ENCODE peak calls at places on chromosome 5, in eight cellular contexts. One of them, this sample, is unnamed.

GRCh38 chr5:77924081-77924480 is 147.9 kb upstream of the TBCA start:
- DNase-seq in hepatocyte: no peak
- DNase-seq in mammary epithelial cell: peak; percentile 81
- DNase-seq in fibroblast of lung: no peak
- DNase-seq in trophoblast cell: peak; percentile 1
- DNase-seq in mesendoderm: peak; percentile 42
- DNase-seq in PC-9: no peak
- DNase-seq in Karpas-422: no peak
- DNase-seq in this sample: peak; percentile 11

GRCh38 chr5:95591490-95591901 is 28.4 kb upstream of the GPR150 start:
- DNase-seq in hepatocyte: no peak
- DNase-seq in mesendoderm: no peak
- DNase-seq in PC-9: peak; percentile 34
- DNase-seq in mammary epithelial cell: peak; percentile 94
- DNase-seq in trophoblast cell: no peak
- DNase-seq in Karpas-422: no peak
- DNase-seq in fibroblast of lung: peak; percentile 82
- DNase-seq in this sample: peak; percentile 48

GRCh38 chr5:156835905-156836304 is 14.2 kb upstream of the PPP1R2B start:
- DNase-seq in Karpas-422: peak; percentile 42
- DNase-seq in mesendoderm: peak; percentile 78
- DNase-seq in hepatocyte: no peak
- DNase-seq in fibroblast of lung: no peak
- DNase-seq in mammary epithelial cell: no peak
- DNase-seq in trophoblast cell: no peak
- DNase-seq in PC-9: no peak
- DNase-seq in this sample: no peak

GRCh38 chr5:79840085-79840990 is 150.7 kb downstream of the CMYA5 start:
- DNase-seq in Karpas-422: peak; percentile 48
- DNase-seq in mammary epithelial cell: no peak
- DNase-seq in hepatocyte: no peak
- DNase-seq in mesendoderm: no peak
- DNase-seq in trophoblast cell: no peak
- DNase-seq in fibroblast of lung: peak; percentile 22
- DNase-seq in PC-9: no peak
- DNase-seq in this sample: no peak

GRCh38 chr5:167050568-167051214 is 1240.8 kb upstream of the WWC1 start:
- DNase-seq in fibroblast of lung: peak; percentile 8
- DNase-seq in PC-9: no peak
- DNase-seq in trophoblast cell: no peak
- DNase-seq in mesendoderm: peak; percentile 50
- DNase-seq in mammary epithelial cell: no peak
- DNase-seq in Karpas-422: no peak
- DNase-seq in hepatocyte: no peak
- DNase-seq in this sample: no peak

GRCh38 chr5:122263352-122264030 is 48.5 kb upstream of the SNCAIP start:
- DNase-seq in trophoblast cell: no peak
- DNase-seq in mammary epithelial cell: no peak
- DNase-seq in mesendoderm: no peak
- DNase-seq in Karpas-422: no peak
- DNase-seq in PC-9: no peak
- DNase-seq in fibroblast of lung: peak; percentile 68
- DNase-seq in hepatocyte: no peak
- DNase-seq in this sample: no peak

GRCh38 chr5:38077652-38078051 is 180.7 kb upstream of the EGFLAM start:
- DNase-seq in fibroblast of lung: no peak
- DNase-seq in mesendoderm: no peak
- DNase-seq in mammary epithelial cell: no peak
- DNase-seq in hepatocyte: peak; percentile 18
- DNase-seq in trophoblast cell: no peak
- DNase-seq in Karpas-422: no peak
- DNase-seq in PC-9: no peak
- DNase-seq in this sample: no peak

GRCh38 chr5:111295649-111296048 is 71.5 kb downstream of the CAMK4 start:
- DNase-seq in PC-9: no peak
- DNase-seq in mesendoderm: no peak
- DNase-seq in mammary epithelial cell: no peak
- DNase-seq in hepatocyte: no peak
- DNase-seq in fibroblast of lung: no peak
- DNase-seq in Karpas-422: no peak
- DNase-seq in trophoblast cell: no peak
- DNase-seq in this sample: no peak

GRCh38 chr5:177327539-177328522 is 16.1 kb upstream of the MXD3 start:
- DNase-seq in fibroblast of lung: peak; percentile 80
- DNase-seq in Karpas-422: no peak
- DNase-seq in mesendoderm: no peak
- DNase-seq in PC-9: no peak
- DNase-seq in hepatocyte: no peak
- DNase-seq in trophoblast cell: no peak
- DNase-seq in mammary epithelial cell: peak; percentile 72
- DNase-seq in this sample: no peak

GRCh38 chr5:37208883-37209808 is 40.0 kb downstream of the CPLANE1 start:
- DNase-seq in PC-9: no peak
- DNase-seq in hepatocyte: no peak
- DNase-seq in fibroblast of lung: peak; percentile 29
- DNase-seq in mammary epithelial cell: no peak
- DNase-seq in trophoblast cell: no peak
- DNase-seq in mesendoderm: no peak
- DNase-seq in Karpas-422: no peak
- DNase-seq in this sample: no peak

GRCh38 chr5:16497546-16497945 is 31.9 kb upstream of the ZNF622 start:
- DNase-seq in hepatocyte: no peak
- DNase-seq in PC-9: peak; percentile 29
- DNase-seq in mammary epithelial cell: no peak
- DNase-seq in Karpas-422: no peak
- DNase-seq in fibroblast of lung: no peak
- DNase-seq in trophoblast cell: no peak
- DNase-seq in mesendoderm: no peak
- DNase-seq in this sample: no peak

GRCh38 chr5:156527611-156528010 is 200.6 kb downstream of the SGCD start:
- DNase-seq in mesendoderm: no peak
- DNase-seq in fibroblast of lung: no peak
- DNase-seq in PC-9: no peak
- DNase-seq in trophoblast cell: no peak
- DNase-seq in hepatocyte: no peak
- DNase-seq in mammary epithelial cell: no peak
- DNase-seq in Karpas-422: no peak
- DNase-seq in this sample: no peak

GRCh38 chr5:56123531-56124243 is 109.4 kb downstream of the ANKRD55 start:
- DNase-seq in fibroblast of lung: peak; percentile 100
- DNase-seq in mammary epithelial cell: peak; percentile 78
- DNase-seq in trophoblast cell: peak; percentile 80
- DNase-seq in Karpas-422: no peak
- DNase-seq in mesendoderm: peak; percentile 98
- DNase-seq in hepatocyte: peak; percentile 89
- DNase-seq in PC-9: peak; percentile 96
- DNase-seq in this sample: peak; percentile 40

GRCh38 chr5:66113160-66113559 is 30.9 kb upstream of the SREK1 start:
- DNase-seq in trophoblast cell: peak; percentile 87
- DNase-seq in mesendoderm: no peak
- DNase-seq in PC-9: peak; percentile 64
- DNase-seq in fibroblast of lung: peak; percentile 49
- DNase-seq in hepatocyte: no peak
- DNase-seq in Karpas-422: no peak
- DNase-seq in mammary epithelial cell: peak; percentile 68
- DNase-seq in this sample: no peak

GRCh38 chr5:165723931-165724330 is 2218.5 kb downstream of the MAT2B start:
- DNase-seq in Karpas-422: no peak
- DNase-seq in fibroblast of lung: no peak
- DNase-seq in hepatocyte: no peak
- DNase-seq in mammary epithelial cell: no peak
- DNase-seq in PC-9: no peak
- DNase-seq in mesendoderm: no peak
- DNase-seq in trophoblast cell: no peak
- DNase-seq in this sample: no peak

GRCh38 chr5:1874348-1874747 is 8.4 kb downstream of the IRX4 start:
- DNase-seq in trophoblast cell: no peak
- DNase-seq in hepatocyte: no peak
- DNase-seq in mammary epithelial cell: no peak
- DNase-seq in Karpas-422: peak; percentile 55
- DNase-seq in PC-9: no peak
- DNase-seq in mesendoderm: no peak
- DNase-seq in fibroblast of lung: no peak
- DNase-seq in this sample: no peak

GRCh38 chr5:80255425-80255751 is 460 bp downstream of the SERINC5 start:
- DNase-seq in fibroblast of lung: peak; percentile 68
- DNase-seq in mammary epithelial cell: peak; percentile 71
- DNase-seq in mesendoderm: peak; percentile 63
- DNase-seq in Karpas-422: peak; percentile 51
- DNase-seq in hepatocyte: peak; percentile 78
- DNase-seq in PC-9: peak; percentile 56
- DNase-seq in trophoblast cell: peak; percentile 40
- DNase-seq in this sample: no peak

GRCh38 chr5:16304846-16305245 is 125.3 kb upstream of the MARCHF11 start:
- DNase-seq in Karpas-422: no peak
- DNase-seq in hepatocyte: no peak
- DNase-seq in mammary epithelial cell: peak; percentile 2
- DNase-seq in mesendoderm: no peak
- DNase-seq in trophoblast cell: no peak
- DNase-seq in PC-9: no peak
- DNase-seq in fibroblast of lung: peak; percentile 17
- DNase-seq in this sample: no peak

GRCh38 chr5:137753227-137753985 is 757 bp downstream of the HNRNPA0 start:
- DNase-seq in Karpas-422: peak; percentile 67
- DNase-seq in mammary epithelial cell: no peak
- DNase-seq in mesendoderm: no peak
- DNase-seq in PC-9: no peak
- DNase-seq in hepatocyte: peak; percentile 37
- DNase-seq in trophoblast cell: peak; percentile 29
- DNase-seq in fibroblast of lung: no peak
- DNase-seq in this sample: no peak
- H3K79me2 ChIP-seq in Karpas-422: peaks cover 27% of the 10 kb centered on the region
- H3K79me2 ChIP-seq in mammary epithelial cell: peaks cover 54% of the 10 kb centered on the region
- H3K79me2 ChIP-seq in mesendoderm: peaks cover 38% of the 10 kb centered on the region
- H3K79me2 ChIP-seq in PC-9: peaks cover 58% of the 10 kb centered on the region
- H3K79me2 ChIP-seq in hepatocyte: peaks cover 55% of the 10 kb centered on the region
- H3K79me2 ChIP-seq in trophoblast cell: peaks cover 18% of the 10 kb centered on the region
- H3K79me2 ChIP-seq in fibroblast of lung: peaks cover 39% of the 10 kb centered on the region
- H3K79me2 ChIP-seq in this sample: peaks cover 41% of the 10 kb centered on the region

GRCh38 chr5:131630963-131631350 is 4.1 kb downstream of the RAPGEF6 start:
- DNase-seq in mesendoderm: no peak
- DNase-seq in PC-9: no peak
- DNase-seq in Karpas-422: no peak
- DNase-seq in mammary epithelial cell: peak; percentile 12
- DNase-seq in hepatocyte: no peak
- DNase-seq in fibroblast of lung: no peak
- DNase-seq in trophoblast cell: no peak
- DNase-seq in this sample: no peak

GRCh38 chr5:131633830-131634229 is 1.2 kb downstream of the RAPGEF6 start:
- DNase-seq in Karpas-422: peak; percentile 83
- DNase-seq in PC-9: no peak
- DNase-seq in trophoblast cell: no peak
- DNase-seq in hepatocyte: no peak
- DNase-seq in mammary epithelial cell: no peak
- DNase-seq in mesendoderm: no peak
- DNase-seq in fibroblast of lung: no peak
- DNase-seq in this sample: no peak

GRCh38 chr5:131630208-131630962 is 4.6 kb downstream of the RAPGEF6 start:
- DNase-seq in hepatocyte: no peak
- DNase-seq in fibroblast of lung: no peak
- DNase-seq in mammary epithelial cell: peak; percentile 64
- DNase-seq in Karpas-422: no peak
- DNase-seq in mesendoderm: no peak
- DNase-seq in trophoblast cell: no peak
- DNase-seq in PC-9: no peak
- DNase-seq in this sample: no peak

GRCh38 chr5:131627466-131627865 is 7.6 kb downstream of the RAPGEF6 start:
- DNase-seq in mammary epithelial cell: no peak
- DNase-seq in trophoblast cell: no peak
- DNase-seq in PC-9: no peak
- DNase-seq in Karpas-422: no peak
- DNase-seq in fibroblast of lung: peak; percentile 17
- DNase-seq in hepatocyte: no peak
- DNase-seq in mesendoderm: no peak
- DNase-seq in this sample: no peak

DNA sequence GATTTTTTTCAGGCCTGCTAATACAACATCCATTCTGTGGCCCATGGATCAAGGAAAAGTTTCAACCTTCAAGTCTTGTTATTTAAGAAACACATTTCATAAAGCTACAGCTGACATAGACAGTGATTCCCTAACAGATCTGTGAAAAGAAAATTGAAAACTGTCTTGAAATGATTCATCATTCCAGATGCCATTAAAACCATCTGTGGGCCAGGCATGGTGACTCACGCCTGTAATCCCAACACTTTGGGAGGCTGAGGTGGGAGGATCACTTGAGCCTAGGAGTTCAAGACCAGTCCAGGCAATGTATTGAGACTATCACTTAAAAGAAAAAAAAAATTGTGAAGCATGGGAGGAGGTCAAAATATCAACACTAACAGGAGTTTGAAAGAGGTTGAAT is 6.0 kb downstream of the RAPGEF6 start:
- DNase-seq in hepatocyte: no peak
- DNase-seq in fibroblast of lung: peak; percentile 47
- DNase-seq in mammary epithelial cell: peak; percentile 64
- DNase-seq in mesendoderm: no peak
- DNase-seq in PC-9: no peak
- DNase-seq in Karpas-422: no peak
- DNase-seq in trophoblast cell: no peak
- DNase-seq in this sample: no peak
- H3K79me2 ChIP-seq in hepatocyte: peaks cover 97% of the 10 kb centered on the region
- H3K79me2 ChIP-seq in fibroblast of lung: peaks cover 91% of the 10 kb centered on the region
- H3K79me2 ChIP-seq in mammary epithelial cell: peaks cover 99% of the 10 kb centered on the region
- H3K79me2 ChIP-seq in mesendoderm: peaks cover 77% of the 10 kb centered on the region
- H3K79me2 ChIP-seq in PC-9: peaks cover 100% of the 10 kb centered on the region
- H3K79me2 ChIP-seq in Karpas-422: peaks cover 100% of the 10 kb centered on the region
- H3K79me2 ChIP-seq in trophoblast cell: peaks cover 4% of the 10 kb centered on the region
- H3K79me2 ChIP-seq in this sample: peaks cover 96% of the 10 kb centered on the region

GRCh38 chr5:61519728-61520277 is 187.7 kb downstream of the ZSWIM6 start:
- DNase-seq in hepatocyte: no peak
- DNase-seq in mesendoderm: no peak
- DNase-seq in PC-9: no peak
- DNase-seq in Karpas-422: no peak
- DNase-seq in mammary epithelial cell: no peak
- DNase-seq in trophoblast cell: no peak
- DNase-seq in fibroblast of lung: no peak
- DNase-seq in this sample: no peak

GRCh38 chr5:61523997-61524396 is 191.9 kb downstream of the ZSWIM6 start:
- DNase-seq in trophoblast cell: no peak
- DNase-seq in hepatocyte: no peak
- DNase-seq in PC-9: no peak
- DNase-seq in mesendoderm: no peak
- DNase-seq in fibroblast of lung: no peak
- DNase-seq in Karpas-422: no peak
- DNase-seq in mammary epithelial cell: no peak
- DNase-seq in this sample: no peak

GRCh38 chr5:61525573-61526142 is 193.6 kb downstream of the ZSWIM6 start:
- DNase-seq in hepatocyte: peak; percentile 42
- DNase-seq in mesendoderm: peak; percentile 30
- DNase-seq in fibroblast of lung: peak; percentile 78
- DNase-seq in mammary epithelial cell: peak; percentile 20
- DNase-seq in Karpas-422: no peak
- DNase-seq in trophoblast cell: peak; percentile 95
- DNase-seq in PC-9: peak; percentile 59
- DNase-seq in this sample: no peak

GRCh38 chr5:61523072-61523471 is 191.0 kb downstream of the ZSWIM6 start:
- DNase-seq in hepatocyte: no peak
- DNase-seq in mesendoderm: no peak
- DNase-seq in fibroblast of lung: no peak
- DNase-seq in Karpas-422: no peak
- DNase-seq in PC-9: no peak
- DNase-seq in mammary epithelial cell: no peak
- DNase-seq in trophoblast cell: no peak
- DNase-seq in this sample: no peak
- H3K79me2 ChIP-seq in hepatocyte: peaks cover 13% of the 10 kb centered on the region
- H3K79me2 ChIP-seq in mesendoderm: no peaks in the 10 kb centered on the region
- H3K79me2 ChIP-seq in fibroblast of lung: peaks cover 18% of the 10 kb centered on the region
- H3K79me2 ChIP-seq in Karpas-422: no peaks in the 10 kb centered on the region
- H3K79me2 ChIP-seq in PC-9: no peaks in the 10 kb centered on the region
- H3K79me2 ChIP-seq in mammary epithelial cell: peaks cover 10% of the 10 kb centered on the region
- H3K79me2 ChIP-seq in trophoblast cell: no peaks in the 10 kb centered on the region
- H3K79me2 ChIP-seq in this sample: peaks cover 3% of the 10 kb centered on the region

GRCh38 chr5:72159501-72159911 is 52.2 kb downstream of the MAP1B start:
- DNase-seq in mesendoderm: no peak
- DNase-seq in PC-9: no peak
- DNase-seq in mammary epithelial cell: no peak
- DNase-seq in fibroblast of lung: peak; percentile 55
- DNase-seq in Karpas-422: no peak
- DNase-seq in hepatocyte: no peak
- DNase-seq in trophoblast cell: no peak
- DNase-seq in this sample: no peak
- H3K79me2 ChIP-seq in mesendoderm: peaks cover 7% of the 10 kb centered on the region
- H3K79me2 ChIP-seq in PC-9: peaks cover 13% of the 10 kb centered on the region
- H3K79me2 ChIP-seq in mammary epithelial cell: no peaks in the 10 kb centered on the region
- H3K79me2 ChIP-seq in fibroblast of lung: peaks cover 52% of the 10 kb centered on the region
- H3K79me2 ChIP-seq in Karpas-422: no peaks in the 10 kb centered on the region
- H3K79me2 ChIP-seq in hepatocyte: peaks cover 26% of the 10 kb centered on the region
- H3K79me2 ChIP-seq in trophoblast cell: no peaks in the 10 kb centered on the region
- H3K79me2 ChIP-seq in this sample: no peaks in the 10 kb centered on the region

This sample was measured in keratinocyte.